ENCODE peak calls at places on chromosomes 7 and 10, in four cellular contexts. U, P, R and L are unnamed samples.

GRCh38 chr7:143849785-143850479 is 52.0 kb downstream of the TCAF1 start:
- DNase-seq in U (no peak), P (no peak), R (no peak), L (no peak)

GRCh38 chr7:151131284-151131621 is 36.2 kb downstream of the GBX1 start:
- DNase-seq in U (no peak), P (no peak), R (no peak), L (no peak)

GRCh38 chr10:47058961-47059391 is 147.7 kb downstream of the PTPN20 start:
- DNase-seq in U (no peak), P (no peak), R (no peak), L (no peak)

GRCh38 chr7:23210502-23210901 is 28.7 kb downstream of the NUP42 start:
- DNase-seq in U (no peak), P (no peak), R (no peak), L (no peak)

GRCh38 chr10:7373039-7373438 is 37.8 kb downstream of the SFMBT2 start:
- DNase-seq in U (no peak), P (no peak), R (no peak), L (no peak)

GRCh38 chr7:75042299-75042698 is 31.3 kb downstream of the RCC1L start:
- DNase-seq in U (no peak), P (no peak), R (no peak), L (no peak)

GRCh38 chr10:85124592-85124991 is 796.2 kb downstream of the CCSER2 start:
- DNase-seq in U (no peak), P (no peak), R (no peak), L (no peak)

GRCh38 chr7:44733708-44734481 is 14.8 kb upstream of the ZMIZ2 start:
- DNase-seq in U (no peak), P (peak; percentile 58), R (peak; percentile 72), L (no peak)

GRCh38 chr10:132632851-132633684 is 95.5 kb downstream of the INPP5A start:
- DNase-seq in U (no peak), P (peak; percentile 20), R (peak; percentile 47), L (no peak)

GRCh38 chr7:90211391-90212148 is at the start of gene STEAP2:
- DNase-seq in U (no peak), P (peak; percentile 94), R (peak; percentile 91), L (peak; percentile 40)

GRCh38 chr10:55163388-55163972 is 362.4 kb upstream of the PCDH15 start:
- DNase-seq in U (no peak), P (no peak), R (no peak), L (no peak)

GRCh38 chr10:11684717-11685645 is 57.2 kb upstream of the ECHDC3 start:
- DNase-seq in U (peak; percentile 21), P (peak; percentile 89), R (peak; percentile 87), L (no peak)

GRCh38 chr7:23431596-23432284 is 38.6 kb downstream of the IGF2BP3 start:
- DNase-seq in U (no peak), P (peak; percentile 38), R (peak; percentile 25), L (no peak)

GRCh38 chr10:21398549-21399345 is 126.7 kb downstream of the SKIDA1 start:
- DNase-seq in U (no peak), P (no peak), R (peak; percentile 61), L (no peak)

GRCh38 chr10:32692174-32692573 is 246.2 kb downstream of the CCDC7 start:
- DNase-seq in U (no peak), P (peak; percentile 60), R (peak; percentile 96), L (no peak)

GRCh38 chr7:85115862-85116261 is 71.0 kb downstream of the SEMA3D start:
- DNase-seq in U (no peak), P (no peak), R (no peak), L (no peak)

GRCh38 chr7:106891545-106892410 is 26.7 kb downstream of the PIK3CG start:
- DNase-seq in U (no peak), P (no peak), R (no peak), L (no peak)

GRCh38 chr10:104300002-104300735 is 31.2 kb downstream of the GSTO2 start:
- DNase-seq in U (no peak), P (peak; percentile 100), R (peak; percentile 99), L (no peak)

GRCh38 chr7:138564365-138564764 is 104.3 kb downstream of the TRIM24 start:
- DNase-seq in U (no peak), P (no peak), R (no peak), L (no peak)

GRCh38 chr10:61000769-61001730 is 57.1 kb upstream of the RHOBTB1 start:
- DNase-seq in U (no peak), P (peak; percentile 15), R (peak; percentile 16), L (peak; percentile 24)

GRCh38 chr10:42113158-42113450 is 525.3 kb downstream of the ZNF33B start:
- DNase-seq in U (no peak), P (no peak), R (no peak), L (no peak)

GRCh38 chr10:114174462-114175190 is 623 bp upstream of the CCDC186 start:
- DNase-seq in U (no peak), P (peak; percentile 53), R (peak; percentile 26), L (no peak)

GRCh38 chr10:99926925-99927718 is 82.6 kb downstream of the DNMBP start:
- DNase-seq in U (no peak), P (peak; percentile 72), R (peak; percentile 67), L (no peak)

GRCh38 chr7:66894463-66895080 is 26.5 kb upstream of the TMEM248 start:
- DNase-seq in U (no peak), P (peak; percentile 28), R (peak; percentile 65), L (no peak)

GRCh38 chr10:43188702-43189101 is 50.5 kb downstream of the CSGALNACT2 start:
- DNase-seq in U (no peak), P (peak; percentile 60), R (no peak), L (no peak)

GRCh38 chr7:102874166-102874829 is 38.5 kb upstream of the LRRC17 start:
- DNase-seq in U (no peak), P (peak; percentile 78), R (peak; percentile 95), L (no peak)

GRCh38 chr7:73342645-73343044 is 14.7 kb downstream of the FKBP6 start:
- DNase-seq in U (no peak), P (peak; percentile 78), R (peak; percentile 60), L (no peak)

GRCh38 chr10:119412244-119412750 is 130.2 kb downstream of the RGS10 start:
- DNase-seq in U (no peak), P (peak; percentile 48), R (peak; percentile 59), L (no peak)

GRCh38 chr10:132678436-132679216 is 107.3 kb downstream of the NKX6-2 start:
- DNase-seq in U (no peak), P (no peak), R (no peak), L (no peak)

GRCh38 chr7:46230298-46231295 is 309.5 kb upstream of the IGFBP3 start:
- DNase-seq in U (no peak), P (peak; percentile 16), R (peak; percentile 78), L (no peak)
- TF ChIP-seq CTCF in U (no peak), P (no peak), R (no peak), L (no peak)

DNA sequence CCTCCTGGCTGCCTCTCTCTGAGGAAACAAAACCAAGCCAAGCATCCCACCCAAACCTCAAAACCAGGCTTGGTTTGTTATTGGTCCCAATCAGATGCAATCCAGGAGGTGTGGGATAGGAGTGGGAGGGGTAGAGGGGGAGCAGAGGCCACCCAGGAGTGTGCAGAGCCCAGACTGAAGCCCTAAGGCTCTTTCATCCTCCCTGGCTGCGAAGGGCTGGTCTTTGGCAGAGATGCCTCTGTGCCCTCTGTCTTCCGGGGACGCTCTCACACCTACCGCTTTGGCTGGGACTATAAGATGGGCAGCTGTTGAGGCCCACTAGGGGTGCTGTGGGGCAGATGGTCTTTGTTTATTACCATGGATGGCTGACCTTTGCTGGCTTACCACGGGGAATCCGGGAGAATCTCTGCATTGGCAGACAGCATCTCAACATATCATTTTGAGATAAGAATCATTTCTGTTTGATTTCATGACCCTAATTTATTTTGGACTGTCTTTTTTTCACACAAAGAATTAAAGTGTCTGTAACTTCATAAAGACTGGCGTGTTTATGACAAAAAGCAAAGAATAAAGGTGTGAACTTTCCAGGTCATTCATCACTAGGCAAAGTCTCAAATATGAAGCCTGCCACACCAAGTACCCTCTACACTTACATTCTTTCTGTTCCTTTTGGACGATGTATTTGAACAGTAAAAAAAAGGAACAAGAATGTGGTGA is 6.5 kb upstream of the DENND2A start:
- DNase-seq in U (peak; percentile 31), P (peak; percentile 35), R (peak; percentile 19), L (no peak)
- TF ChIP-seq CTCF in U (peak; percentile 56), P (peak; percentile 66), R (peak; percentile 73), L (peak; percentile 46)

DNA sequence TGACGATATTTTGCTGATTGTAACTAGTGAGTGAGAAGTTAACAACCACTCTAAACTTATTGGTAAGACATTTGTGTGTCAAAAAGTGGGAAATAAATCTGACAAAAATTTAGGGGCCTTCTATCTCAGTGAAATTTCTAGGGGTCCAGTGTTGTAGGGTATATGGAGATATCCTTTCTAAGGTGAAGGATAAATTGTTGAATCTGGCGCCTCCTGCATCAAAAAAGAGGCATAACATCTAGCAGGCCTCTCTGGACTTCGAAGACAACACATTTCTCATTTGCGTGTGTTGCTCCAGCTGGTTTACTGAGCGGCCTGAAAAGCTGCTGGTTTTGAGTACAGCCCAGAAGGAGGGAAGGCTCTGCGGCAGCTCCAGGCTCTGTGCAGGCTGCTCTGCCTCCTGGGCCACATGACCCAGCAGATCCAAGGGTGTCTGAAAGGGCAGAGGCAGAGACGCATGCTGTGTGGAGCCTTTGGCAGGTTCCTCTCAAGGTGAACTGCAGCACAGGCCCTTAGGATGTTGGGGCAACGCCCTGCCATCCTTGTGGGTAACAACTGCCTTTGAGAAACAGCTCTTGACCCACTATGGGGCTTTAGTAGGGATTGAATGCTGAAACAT is 72.4 kb downstream of the LMBR1 start:
- DNase-seq in U (no peak), P (no peak), R (no peak), L (no peak)
- TF ChIP-seq CTCF in U (no peak), P (peak; percentile 24), R (peak; percentile 40), L (peak; percentile 17)

GRCh38 chr10:103110407-103110806 is 82.7 kb downstream of the NT5C2 start:
- DNase-seq in U (no peak), P (no peak), R (no peak), L (no peak)

GRCh38 chr10:103111918-103112877 is 80.9 kb downstream of the NT5C2 start:
- DNase-seq in U (no peak), P (no peak), R (no peak), L (no peak)

GRCh38 chr10:103114876-103115275 is 78.2 kb downstream of the NT5C2 start:
- DNase-seq in U (no peak), P (no peak), R (no peak), L (no peak)

GRCh38 chr10:103106556-103106955 is 86.5 kb downstream of the NT5C2 start:
- DNase-seq in U (no peak), P (no peak), R (no peak), L (no peak)

DNA sequence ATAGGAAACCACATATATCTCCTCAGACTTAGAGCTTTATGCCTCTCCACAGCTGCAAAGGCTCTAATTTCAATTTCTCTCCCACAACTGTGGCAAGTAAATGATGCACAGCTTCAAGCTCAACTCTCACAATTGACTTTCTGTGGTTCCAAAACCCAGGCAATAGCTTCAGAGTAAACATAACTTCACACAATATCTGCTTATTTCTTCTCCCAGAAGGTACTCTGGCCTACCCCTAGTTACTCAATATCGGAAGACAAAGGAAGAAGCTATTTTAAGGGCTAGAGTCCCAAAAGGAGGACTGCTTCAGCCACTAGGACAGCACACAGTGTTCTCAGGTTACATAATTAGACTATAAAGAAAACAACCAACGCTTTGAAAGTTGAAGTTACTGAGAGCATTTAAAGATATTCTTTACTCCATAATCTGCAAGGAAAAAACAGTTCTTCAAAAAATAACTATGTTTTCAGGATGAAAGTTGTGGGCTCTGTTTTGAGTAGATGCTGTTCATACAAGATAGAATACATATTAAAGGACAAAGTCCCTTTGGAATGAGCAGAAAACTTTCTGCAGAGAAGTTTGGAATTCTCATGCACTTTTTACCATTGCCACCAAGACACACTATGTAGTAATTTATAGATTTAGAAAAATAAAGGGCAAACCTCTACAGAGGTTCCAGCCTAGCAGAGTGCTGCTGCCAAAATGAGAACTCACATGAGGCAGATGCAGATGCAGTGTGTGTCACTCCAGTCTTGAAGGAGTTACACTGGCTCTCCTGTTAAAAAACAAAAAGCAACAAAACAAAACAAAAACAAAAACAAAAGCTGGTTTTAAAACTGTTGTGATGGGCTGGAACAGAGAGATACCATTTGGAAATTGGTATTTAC is 81.8 kb downstream of the NT5C2 start:
- DNase-seq in U (no peak), P (peak; percentile 57), R (peak; percentile 67), L (no peak)
- TF ChIP-seq CTCF in U (no peak), P (no peak), R (no peak), L (no peak)